ENCODE peak calls at places on chromosomes 6 and 20, in eight cellular contexts. B is NCI-H446; T is activated naive CD4-positive, alpha-beta T cell treated with Interleukin-2 at 50 U/mL for 16 hours; Q is C1 segment of cervical spinal cord; U is posterior vena cava; Y is lower lobe of right lung; V is LHCN-M2; R is memory B cell. X is an unnamed sample.

GRCh38 chr20:46264391-46265266 is 43.7 kb downstream of the CDH22 start:
- DNase-seq in U (no peak), T (no peak), Y (no peak), V (no peak), B (no peak), Q (no peak), R (no peak), X (no peak)

GRCh38 chr20:1310506-1311190 is 18.3 kb downstream of the SDCBP2 start:
- DNase-seq in R (no peak), T (no peak), Y (no peak), U (peak), V (no peak), B (no peak), Q (no peak), X (no peak)

GRCh38 chr6:3575166-3575565 is 118.3 kb upstream of the SLC22A23 start:
- DNase-seq in B (no peak), Y (no peak), Q (no peak), T (no peak), U (no peak), V (no peak), R (no peak), X (no peak)

GRCh38 chr6:70494833-70495232 is 71.9 kb upstream of the SDHAF4 start:
- DNase-seq in V (no peak), Y (no peak), T (no peak), R (no peak), Q (no peak), B (no peak), U (no peak), X (no peak)

GRCh38 chr6:48429610-48430009 is 318.6 kb upstream of the PTCHD4 start:
- DNase-seq in V (peak), T (no peak), U (no peak), R (no peak), B (no peak), Y (no peak), Q (no peak), X (no peak)

GRCh38 chr6:131954775-131955107 is 3.6 kb upstream of the CCN2 start:
- DNase-seq in B (peak), T (no peak), R (no peak), Y (peak), U (no peak), V (peak), Q (no peak), X (no peak)

GRCh38 chr6:15980801-15981200 is 148.1 kb upstream of the MYLIP start:
- DNase-seq in U (no peak), V (no peak), Q (no peak), Y (no peak), B (no peak), T (no peak), R (no peak), X (no peak)

GRCh38 chr6:27238010-27238983 is 9.2 kb upstream of the PRSS16 start:
- DNase-seq in B (peak), U (no peak), V (no peak), Q (no peak), T (no peak), Y (no peak), R (no peak), X (no peak)

GRCh38 chr6:72620866-72621242 is 1.0 kb upstream of the KCNQ5 start:
- DNase-seq in Q (peak), T (no peak), R (peak), Y (no peak), U (no peak), B (no peak), V (no peak), X (peak)

GRCh38 chr6:138250513-138251247 is 32.4 kb upstream of the PBOV1 start:
- DNase-seq in V (no peak), R (no peak), U (no peak), Y (peak), B (peak), T (no peak), Q (no peak), X (no peak)

GRCh38 chr6:87731818-87732661 is 30.0 kb upstream of the AKIRIN2 start:
- DNase-seq in R (no peak), B (peak), Q (peak), U (peak), Y (peak), T (no peak), V (peak), X (no peak)

GRCh38 chr6:147078106-147078505 is 126.1 kb upstream of the STXBP5 start:
- DNase-seq in T (no peak), U (no peak), Y (no peak), B (no peak), Q (no peak), R (no peak), V (no peak), X (no peak)

GRCh38 chr20:33645421-33645820 is 16.7 kb upstream of the C20orf144 start:
- DNase-seq in Y (no peak), V (no peak), U (no peak), Q (no peak), T (no peak), R (no peak), B (no peak), X (no peak)

GRCh38 chr6:470901-471448 is 79.4 kb downstream of the IRF4 start:
- DNase-seq in U (no peak), T (no peak), Q (no peak), R (peak), Y (no peak), B (no peak), V (no peak), X (no peak)

GRCh38 chr6:16783485-16783884 is 22.2 kb upstream of the ATXN1 start:
- DNase-seq in U (no peak), T (no peak), B (no peak), Y (no peak), V (peak), R (no peak), Q (no peak), X (no peak)

GRCh38 chr6:137277971-137278602 is 58.9 kb upstream of the IFNGR1 start:
- DNase-seq in V (peak), U (no peak), B (peak), R (no peak), Y (no peak), T (no peak), Q (no peak), X (no peak)

GRCh38 chr6:40877362-40877761 is 161.7 kb downstream of the UNC5CL start:
- DNase-seq in T (peak), Q (no peak), B (no peak), U (no peak), R (no peak), Y (no peak), V (no peak), X (no peak)

GRCh38 chr6:79005497-79005896 is 72.6 kb downstream of the PHIP start:
- DNase-seq in B (no peak), R (no peak), T (no peak), Q (no peak), U (no peak), Y (no peak), V (no peak), X (no peak)

GRCh38 chr6:157991067-157991432 is 9.4 kb downstream of the SYNJ2 start:
- DNase-seq in U (no peak), B (no peak), T (no peak), Y (no peak), Q (no peak), R (no peak), V (no peak), X (no peak)

GRCh38 chr6:45689926-45690615 is 312.3 kb upstream of the SUPT3H start:
- DNase-seq in T (no peak), U (no peak), R (no peak), V (peak), Q (no peak), Y (no peak), B (no peak), X (no peak)

GRCh38 chr6:15948930-15949900 is 179.7 kb upstream of the MYLIP start:
- DNase-seq in B (no peak), Y (peak), T (no peak), Q (no peak), U (no peak), V (no peak), R (no peak), X (no peak)

GRCh38 chr20:11906626-11907480 is 10.8 kb upstream of the BTBD3 start:
- DNase-seq in R (no peak), U (no peak), B (no peak), Q (no peak), V (no peak), T (no peak), Y (no peak), X (no peak)

GRCh38 chr20:50514750-50515149 is 4.6 kb downstream of the PTPN1 start:
- DNase-seq in U (no peak), B (no peak), Q (no peak), T (no peak), R (no peak), Y (no peak), V (no peak), X (no peak)

GRCh38 chr20:10504893-10505292 is 69.8 kb downstream of the SLX4IP start:
- DNase-seq in R (no peak), T (no peak), B (peak), U (no peak), Q (no peak), Y (no peak), V (no peak), X (no peak)

GRCh38 chr6:2976571-2977085 is 5.3 kb upstream of the SERPINB6 start:
- DNase-seq in R (no peak), Y (no peak), B (no peak), U (no peak), T (no peak), V (peak), Q (no peak), X (no peak)

GRCh38 chr6:37473364-37474095 is 26.2 kb downstream of the CCDC167 start:
- DNase-seq in B (peak), Q (no peak), R (no peak), Y (no peak), U (no peak), T (no peak), V (peak), X (no peak)

GRCh38 chr20:41145821-41146620 is 8.7 kb downstream of the PLCG1 start:
- DNase-seq in T (no peak), V (no peak), B (peak), Y (peak), Q (no peak), R (no peak), U (peak), X (no peak)

GRCh38 chr6:20538131-20538662 is 3.9 kb downstream of the CDKAL1 start:
- DNase-seq in U (no peak), V (no peak), Q (no peak), T (no peak), Y (no peak), B (no peak), R (no peak), X (no peak)

GRCh38 chr6:138107752-138108592 is 753 bp upstream of the PERP start:
- DNase-seq in R (no peak), U (no peak), V (no peak), T (peak), B (no peak), Q (no peak), Y (no peak), X (no peak)

GRCh38 chr6:18262812-18263560 is 1.3 kb downstream of the DEK start:
- DNase-seq in T (peak), R (no peak), V (peak), U (no peak), Q (no peak), B (no peak), Y (no peak), X (no peak)

GRCh38 chr6:136969433-136969832 is 47.3 kb downstream of the SLC35D3 start:
- DNase-seq in T (no peak), U (no peak), V (no peak), Y (no peak), Q (no peak), R (no peak), B (no peak), X (no peak)

GRCh38 chr20:45154183-45154582 is 20.5 kb upstream of the PI3 start:
- DNase-seq in B (peak), V (no peak), Y (no peak), Q (no peak), T (no peak), R (no peak), U (no peak), X (no peak)

GRCh38 chr20:49821850-49822249 is 9.2 kb downstream of the SLC9A8 start:
- DNase-seq in U (no peak), Y (no peak), Q (no peak), V (peak), R (no peak), T (no peak), B (no peak), X (no peak)

GRCh38 chr20:42082611-42083010 is 464.4 kb upstream of the CHD6 start:
- DNase-seq in B (peak), R (no peak), V (peak), U (no peak), Y (no peak), Q (no peak), T (no peak), X (no peak)

GRCh38 chr6:26017567-26017966 is 55.0 kb downstream of the TRIM38 start:
- DNase-seq in T (peak), V (peak), Q (peak), Y (peak), R (peak), U (peak), B (no peak), X (no peak)

GRCh38 chr6:100366419-100366818 is 98.3 kb downstream of the SIM1 start:
- DNase-seq in B (no peak), R (no peak), T (no peak), Y (no peak), V (peak), U (no peak), Q (no peak), X (no peak)

GRCh38 chr20:39829255-39829654 is 859.8 kb downstream of the MAFB start:
- DNase-seq in U (no peak), B (no peak), V (no peak), Q (no peak), T (no peak), Y (no peak), R (no peak), X (no peak)

X was measured in neural crest cell.